ENCODE peak calls at places on chromosomes 3 and 15, in ten cellular contexts. V is coronary artery; B is non-pigmented ciliary epithelial cell; T is stimulated activated CD4-positive, alpha-beta T cell treated with anti-CD3 and anti-CD28 coated beads, TNF-alpha, amount 100 ng/mL, for 48 hours; N is G401; D is NCI-H526 treated with DMSO at 0.1 percent for 48 hours; W is stimulated activated naive B cell treated with anti-CD40 and anti-IgM and Interleukin-4, amounts not matched to agents 10 μg/mL and 1 μg/mL and 100 μg/mL, for 72 hours; O is activated naive CD4-positive, alpha-beta T cell treated with Interleukin-2 at 50 U/mL for 16 hours; C is T-cell; L is NCI-H1930. Q is an unnamed sample.

GRCh38 chr3:60573494-60573893 is 677.8 kb downstream of the FHIT start:
- DNase-seq in N (no peak), B (no peak), W (no peak), C (no peak), T (no peak), D (no peak), V (no peak), L (no peak), O (no peak), Q (no peak)

GRCh38 chr15:28888900-28889299 is 3.1 kb downstream of the APBA2 start:
- DNase-seq in T (no peak), D (no peak), W (no peak), O (no peak), N (no peak), L (no peak), B (no peak), C (no peak), V (no peak), Q (no peak)

GRCh38 chr3:188533612-188534357 is 379.8 kb downstream of the LPP start:
- DNase-seq in B (no peak), D (no peak), V (no peak), N (no peak), W (no peak), C (no peak), O (no peak), L (no peak), T (no peak), Q (no peak)

GRCh38 chr3:114627760-114628159 is 333.9 kb downstream of the TIGIT start:
- DNase-seq in C (no peak), T (no peak), B (no peak), N (no peak), L (no peak), D (no peak), O (no peak), W (no peak), V (no peak), Q (no peak)

GRCh38 chr15:33243869-33244268 is 49.4 kb upstream of the FMN1 start:
- DNase-seq in T (no peak), C (no peak), B (peak; percentile 45), V (no peak), N (no peak), W (no peak), O (no peak), L (no peak), D (no peak), Q (no peak)

GRCh38 chr3:32239638-32240550 is 1.4 kb downstream of the CMTM8 start:
- DNase-seq in V (no peak), W (no peak), O (peak; percentile 44), T (peak; percentile 14), C (peak; percentile 14), L (peak; percentile 4), B (no peak), D (peak; percentile 51), N (peak; percentile 19), Q (peak; percentile 77)

GRCh38 chr3:157311633-157312365 is 124.9 kb upstream of the PTX3 start:
- DNase-seq in L (no peak), B (peak; percentile 68), V (no peak), D (no peak), O (no peak), N (no peak), W (no peak), C (no peak), T (no peak), Q (no peak)

GRCh38 chr3:38421679-38422336 is 31.9 kb upstream of the ACVR2B start:
- DNase-seq in L (no peak), V (no peak), W (no peak), C (no peak), O (no peak), T (no peak), B (no peak), N (no peak), D (no peak), Q (no peak)

GRCh38 chr3:74537164-74537563 is 77.3 kb downstream of the CNTN3 start:
- DNase-seq in V (no peak), O (no peak), T (no peak), D (no peak), N (no peak), W (no peak), C (no peak), B (peak; percentile 19), L (no peak), Q (no peak)

GRCh38 chr3:4797201-4797600 is 182.0 kb upstream of the BHLHE40 start:
- DNase-seq in O (no peak), D (no peak), L (no peak), C (no peak), T (no peak), W (no peak), V (no peak), N (no peak), B (no peak), Q (no peak)

GRCh38 chr15:88661041-88661765 is 22.4 kb downstream of the ISG20 start:
- DNase-seq in O (no peak), L (no peak), V (peak; percentile 46), C (no peak), N (no peak), D (no peak), B (no peak), W (no peak), T (no peak), Q (no peak)

GRCh38 chr3:139016430-139017048 is 4.2 kb downstream of the PRR23B start:
- DNase-seq in L (peak; percentile 12), C (no peak), V (no peak), N (no peak), T (no peak), W (no peak), O (no peak), D (no peak), B (no peak), Q (no peak)

GRCh38 chr3:150635526-150635925 is 32.4 kb downstream of the SELENOT start:
- DNase-seq in D (no peak), L (no peak), V (no peak), T (no peak), W (no peak), C (no peak), B (no peak), O (no peak), N (no peak), Q (no peak)

GRCh38 chr15:58962662-58963565 is 24.5 kb upstream of the RNF111 start:
- DNase-seq in V (no peak), O (no peak), N (no peak), W (no peak), B (no peak), L (no peak), C (no peak), D (no peak), T (no peak), Q (no peak)

GRCh38 chr15:92451225-92451825 is 57.6 kb downstream of the ST8SIA2 start:
- DNase-seq in D (no peak), O (no peak), B (peak; percentile 53), W (no peak), V (no peak), C (no peak), N (no peak), L (no peak), T (no peak), Q (no peak)

GRCh38 chr3:25897019-25897418 is 107.1 kb downstream of the OXSM start:
- DNase-seq in T (no peak), V (no peak), B (no peak), W (no peak), D (peak; percentile 30), N (no peak), C (no peak), O (no peak), L (no peak), Q (no peak)

GRCh38 chr3:151918253-151919029 is 45.0 kb downstream of the SUCNR1 start:
- DNase-seq in D (peak; percentile 72), W (no peak), O (no peak), V (no peak), T (no peak), C (no peak), L (peak; percentile 21), B (no peak), N (peak; percentile 45), Q (no peak)

GRCh38 chr15:47742742-47743141 is 25.4 kb downstream of the SEMA6D start:
- DNase-seq in V (no peak), O (no peak), N (no peak), W (no peak), L (no peak), D (no peak), B (no peak), T (no peak), C (no peak), Q (no peak)

GRCh38 chr3:178967184-178967532 is 104.5 kb downstream of the ZMAT3 start:
- DNase-seq in T (no peak), B (no peak), C (no peak), L (no peak), D (no peak), V (no peak), O (no peak), N (no peak), W (no peak), Q (no peak)

GRCh38 chr3:112097378-112097777 is 11.2 kb downstream of the C3orf52 start:
- DNase-seq in V (no peak), N (no peak), O (peak; percentile 13), T (no peak), C (no peak), B (peak; percentile 99), W (no peak), D (no peak), L (no peak), Q (no peak)

GRCh38 chr3:88180398-88180999 is 30.7 kb downstream of the C3orf38 start:
- DNase-seq in C (no peak), W (peak; percentile 6), D (no peak), B (peak; percentile 19), L (no peak), V (no peak), O (no peak), N (peak; percentile 18), T (no peak), Q (no peak)

GRCh38 chr3:78974181-78974770 is 793.5 kb downstream of the ROBO1 start:
- DNase-seq in O (no peak), V (no peak), D (no peak), B (peak; percentile 36), C (no peak), T (no peak), L (no peak), N (peak; percentile 80), W (no peak), Q (no peak)

GRCh38 chr3:139540686-139541085 is 1.1 kb upstream of the RBP1 start:
- DNase-seq in T (no peak), C (no peak), D (no peak), N (no peak), W (no peak), B (no peak), O (no peak), L (no peak), V (no peak), Q (no peak)

GRCh38 chr3:46845397-46845859 is 17.8 kb downstream of the MYL3 start:
- DNase-seq in C (no peak), N (no peak), T (no peak), W (no peak), B (peak; percentile 9), O (no peak), L (no peak), V (no peak), D (no peak), Q (peak; percentile 98)

GRCh38 chr3:51657234-51657633 is 13.8 kb upstream of the TEX264 start:
- DNase-seq in D (no peak), C (no peak), L (no peak), O (no peak), V (no peak), N (no peak), B (no peak), T (no peak), W (no peak), Q (no peak)

GRCh38 chr3:187762792-187763191 is 17.5 kb upstream of the BCL6 start:
- DNase-seq in T (no peak), N (no peak), L (no peak), C (no peak), O (no peak), D (no peak), V (no peak), B (no peak), W (no peak), Q (no peak)

GRCh38 chr3:193673845-193674244 is 80.8 kb downstream of the OPA1 start:
- DNase-seq in W (no peak), C (no peak), L (no peak), V (no peak), T (no peak), O (no peak), D (no peak), N (no peak), B (no peak), Q (no peak)

GRCh38 chr15:90742082-90742481 is 24.9 kb downstream of the BLM start:
- DNase-seq in O (no peak), T (no peak), D (no peak), L (no peak), V (no peak), C (no peak), N (no peak), B (no peak), W (no peak), Q (no peak)

Q was measured in osteocyte.